ENCODE peak calls at places on chromosomes 1 and 21, in four cellular contexts. One of them, this sample, is unnamed.

GRCh38 chr1:48817505-48818114 is 40.9 kb upstream of the BEND5 start:
- DNase-seq in fibroblast of pulmonary artery: peak
- DNase-seq in spleen: peak
- DNase-seq in A549: peak
- DNase-seq in this sample: peak

GRCh38 chr1:180888870-180889269 is 23.8 kb upstream of the KIAA1614 start:
- DNase-seq in A549: no peak
- DNase-seq in spleen: no peak
- DNase-seq in fibroblast of pulmonary artery: no peak
- DNase-seq in this sample: no peak

GRCh38 chr21:32256873-32257620 is 21.8 kb downstream of the MIS18A start:
- DNase-seq in spleen: no peak
- DNase-seq in A549: peak
- DNase-seq in fibroblast of pulmonary artery: peak
- DNase-seq in this sample: no peak

GRCh38 chr1:52153898-52154297 is 12.0 kb downstream of the ZFYVE9 start:
- DNase-seq in fibroblast of pulmonary artery: peak
- DNase-seq in spleen: no peak
- DNase-seq in A549: no peak
- DNase-seq in this sample: no peak

GRCh38 chr1:111145542-111145941 is 5.5 kb downstream of the CEPT1 start:
- DNase-seq in A549: no peak
- DNase-seq in spleen: no peak
- DNase-seq in fibroblast of pulmonary artery: no peak
- DNase-seq in this sample: no peak

GRCh38 chr1:13699510-13699909 is 478 bp upstream of the PRDM2 start:
- DNase-seq in spleen: peak
- DNase-seq in fibroblast of pulmonary artery: peak
- DNase-seq in A549: no peak
- DNase-seq in this sample: no peak

GRCh38 chr1:87344231-87344630 is 15.6 kb downstream of the LMO4 start:
- DNase-seq in A549: no peak
- DNase-seq in fibroblast of pulmonary artery: no peak
- DNase-seq in spleen: no peak
- DNase-seq in this sample: no peak

GRCh38 chr1:20731057-20731991 is 1.2 kb downstream of the SH2D5 start:
- DNase-seq in spleen: no peak
- DNase-seq in fibroblast of pulmonary artery: no peak
- DNase-seq in A549: no peak
- DNase-seq in this sample: no peak

GRCh38 chr1:206074839-206075238 is 21.9 kb downstream of the RHEX start:
- DNase-seq in spleen: no peak
- DNase-seq in A549: no peak
- DNase-seq in fibroblast of pulmonary artery: no peak
- DNase-seq in this sample: no peak

GRCh38 chr1:118075116-118075515 is 109.9 kb downstream of the SPAG17 start:
- DNase-seq in spleen: no peak
- DNase-seq in fibroblast of pulmonary artery: peak
- DNase-seq in A549: no peak
- DNase-seq in this sample: no peak
- H3K4me3 ChIP-seq in spleen: no peak
- H3K4me3 ChIP-seq in fibroblast of pulmonary artery: no peak
- H3K4me3 ChIP-seq in A549: no peak
- H3K4me3 ChIP-seq in this sample: no peak

GRCh38 chr1:197252981-197253380 is 15.1 kb upstream of the CRB1 start:
- DNase-seq in spleen: no peak
- DNase-seq in fibroblast of pulmonary artery: no peak
- DNase-seq in A549: no peak
- DNase-seq in this sample: no peak
- H3K4me3 ChIP-seq in spleen: no peak
- H3K4me3 ChIP-seq in fibroblast of pulmonary artery: no peak
- H3K4me3 ChIP-seq in A549: no peak
- H3K4me3 ChIP-seq in this sample: no peak

DNA sequence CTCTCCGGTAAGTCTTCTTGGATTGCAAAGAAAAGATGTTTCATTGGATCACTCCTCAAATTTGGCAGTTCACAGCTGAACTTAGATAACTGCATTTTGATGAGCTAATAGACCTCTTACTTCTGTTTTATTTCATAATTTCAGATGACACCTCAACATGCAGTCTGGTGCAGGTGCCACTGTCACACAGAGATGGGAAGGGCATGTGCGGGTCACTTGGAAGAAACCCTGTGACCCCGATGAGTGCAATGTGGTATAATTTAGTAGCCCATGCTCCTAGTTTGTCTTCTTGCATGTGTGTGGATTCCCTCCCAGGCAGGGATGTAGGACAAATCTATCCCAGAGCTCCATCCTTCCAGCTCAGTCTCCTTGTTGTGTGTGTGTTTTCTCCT is 481 bp upstream of the SLAMF1 start:
- DNase-seq in spleen: no peak
- DNase-seq in fibroblast of pulmonary artery: no peak
- DNase-seq in A549: no peak
- DNase-seq in this sample: no peak
- H3K4me3 ChIP-seq in spleen: peak
- H3K4me3 ChIP-seq in fibroblast of pulmonary artery: no peak
- H3K4me3 ChIP-seq in A549: no peak
- H3K4me3 ChIP-seq in this sample: no peak

DNA sequence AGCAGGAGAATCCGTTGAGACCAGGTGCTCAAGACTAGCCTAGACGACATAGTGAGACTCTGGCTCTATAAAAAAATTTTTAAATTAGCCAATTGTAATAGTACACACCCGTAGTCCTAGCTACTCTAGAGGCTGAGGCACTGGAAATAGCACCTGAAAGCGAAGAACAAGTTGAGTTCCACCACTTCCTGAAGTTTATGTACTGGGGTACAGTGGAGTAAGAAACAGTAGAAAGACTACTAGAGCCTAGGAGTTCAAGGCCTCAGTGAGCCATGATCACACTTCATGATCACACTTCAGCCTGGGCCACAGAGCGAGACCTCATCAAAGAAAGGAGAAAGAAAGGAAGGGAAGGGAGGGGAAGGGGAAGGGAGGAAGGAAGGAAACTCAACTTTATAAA is 19.8 kb downstream of the RSBN1 start:
- DNase-seq in spleen: no peak
- DNase-seq in fibroblast of pulmonary artery: no peak
- DNase-seq in A549: no peak
- DNase-seq in this sample: no peak
- H3K4me3 ChIP-seq in spleen: no peak
- H3K4me3 ChIP-seq in fibroblast of pulmonary artery: no peak
- H3K4me3 ChIP-seq in A549: no peak
- H3K4me3 ChIP-seq in this sample: no peak